ENCODE peak calls at places on chromosomes 6 and 20, in eight cellular contexts. S, D, Y, I, E, V, G and N are unnamed samples.
A peak's percentile ranks its signal among the peaks of the same experiment; 100 is the strongest.

GRCh38 chr6:55953384-55953783 is 78.0 kb upstream of the BMP5 start:
- DNase-seq in V (no peak), S (no peak), G (no peak), I (no peak), E (peak; percentile 60), Y (no peak), D (no peak), N (no peak)

GRCh38 chr6:110295451-110296145 is 62.6 kb downstream of the METTL24 start:
- DNase-seq in S (no peak), Y (no peak), G (no peak), E (peak; percentile 98), V (no peak), I (no peak), D (peak; percentile 66), N (no peak)

GRCh38 chr6:63649847-63650265 is 14.3 kb downstream of the PHF3 start:
- DNase-seq in V (no peak), Y (no peak), E (no peak), I (no peak), D (no peak), S (no peak), G (no peak), N (no peak)

GRCh38 chr6:124056884-124057283 is 253.2 kb downstream of the NKAIN2 start:
- DNase-seq in E (no peak), V (no peak), G (no peak), D (no peak), I (no peak), Y (no peak), S (no peak), N (no peak)

GRCh38 chr6:35833534-35833933 is 28.4 kb downstream of the LHFPL5 start:
- DNase-seq in E (no peak), Y (no peak), I (no peak), D (no peak), S (no peak), G (no peak), V (no peak), N (no peak)

GRCh38 chr6:159959976-159960384 is 8.9 kb upstream of the IGF2R start:
- DNase-seq in D (no peak), S (peak; percentile 68), Y (no peak), I (no peak), V (no peak), G (no peak), E (no peak), N (no peak)

GRCh38 chr6:144633886-144634285 is 348.8 kb downstream of the UTRN start:
- DNase-seq in S (no peak), Y (no peak), I (no peak), D (peak; percentile 62), E (no peak), V (no peak), G (no peak), N (no peak)

GRCh38 chr6:128694303-128695009 is 174.1 kb upstream of the PTPRK start:
- DNase-seq in S (no peak), D (no peak), Y (no peak), G (no peak), V (no peak), E (no peak), I (no peak), N (no peak)

GRCh38 chr6:15533379-15534044 is 129.3 kb downstream of the DTNBP1 start:
- DNase-seq in D (no peak), Y (no peak), S (no peak), I (no peak), V (no peak), G (no peak), E (no peak), N (no peak)

GRCh38 chr20:59403261-59403961 is 103.0 kb downstream of the EDN3 start:
- DNase-seq in V (no peak), I (peak; percentile 53), S (peak; percentile 38), D (peak; percentile 83), G (peak; percentile 62), E (peak; percentile 66), Y (peak; percentile 73), N (peak; percentile 32)

GRCh38 chr20:32216396-32217142 is 8.9 kb downstream of the POFUT1 start:
- DNase-seq in Y (no peak), V (no peak), I (no peak), D (no peak), G (peak; percentile 81), E (no peak), S (no peak), N (peak; percentile 89)

GRCh38 chr6:136889271-136890193 is 32.6 kb upstream of the SLC35D3 start:
- DNase-seq in I (no peak), Y (no peak), G (no peak), V (no peak), E (peak; percentile 39), S (no peak), D (no peak), N (no peak)

GRCh38 chr6:5025911-5026819 is 22.3 kb upstream of the RPP40 start:
- DNase-seq in Y (peak; percentile 72), D (peak; percentile 72), I (peak; percentile 89), S (peak; percentile 70), G (peak; percentile 57), E (peak; percentile 89), V (peak; percentile 85), N (peak; percentile 63)

GRCh38 chr20:49674383-49675352 is 39.0 kb downstream of the B4GALT5 start:
- DNase-seq in E (no peak), Y (no peak), G (peak; percentile 32), I (peak; percentile 59), V (no peak), D (peak; percentile 62), S (no peak), N (no peak)

GRCh38 chr6:11437824-11438459 is 99.6 kb upstream of the TMEM170B start:
- DNase-seq in V (no peak), I (no peak), D (no peak), E (no peak), G (no peak), S (no peak), Y (no peak), N (no peak)

GRCh38 chr6:33904050-33904827 is 100.4 kb upstream of the MLN start:
- DNase-seq in S (no peak), Y (peak; percentile 63), G (peak; percentile 48), V (no peak), D (no peak), I (peak; percentile 28), E (no peak), N (no peak)

GRCh38 chr6:150830409-150831165 is 34.9 kb upstream of the MTHFD1L start:
- DNase-seq in G (no peak), I (no peak), D (no peak), E (no peak), V (no peak), S (no peak), Y (no peak), N (no peak)

GRCh38 chr6:166589334-166589731 is 2.9 kb upstream of the RAMACL start:
- DNase-seq in Y (no peak), E (no peak), I (no peak), D (no peak), S (no peak), G (no peak), V (no peak), N (no peak)

GRCh38 chr20:3670945-3671344 is 7.7 kb upstream of the GFRA4 start:
- DNase-seq in E (no peak), V (no peak), I (no peak), S (no peak), D (no peak), G (no peak), Y (no peak), N (no peak)
- H3K4me1 ChIP-seq in E (no peaks in the 10 kb centered on the region), V (no peaks in the 10 kb centered on the region), I (no peaks in the 10 kb centered on the region), S (no peaks in the 10 kb centered on the region), D (no peaks in the 10 kb centered on the region), G (peaks cover 3% of the 10 kb centered on the region), Y (no peaks in the 10 kb centered on the region), N (no peaks in the 10 kb centered on the region)

GRCh38 chr6:6801635-6802218 is 213.2 kb downstream of the LY86 start:
- DNase-seq in G (no peak), D (no peak), E (no peak), S (no peak), Y (no peak), I (no peak), V (no peak), N (no peak)
- H3K4me1 ChIP-seq in G (no peaks in the 10 kb centered on the region), D (no peaks in the 10 kb centered on the region), E (peaks cover 3% of the 10 kb centered on the region), S (no peaks in the 10 kb centered on the region), Y (no peaks in the 10 kb centered on the region), I (no peaks in the 10 kb centered on the region), V (no peaks in the 10 kb centered on the region), N (no peaks in the 10 kb centered on the region)

DNA sequence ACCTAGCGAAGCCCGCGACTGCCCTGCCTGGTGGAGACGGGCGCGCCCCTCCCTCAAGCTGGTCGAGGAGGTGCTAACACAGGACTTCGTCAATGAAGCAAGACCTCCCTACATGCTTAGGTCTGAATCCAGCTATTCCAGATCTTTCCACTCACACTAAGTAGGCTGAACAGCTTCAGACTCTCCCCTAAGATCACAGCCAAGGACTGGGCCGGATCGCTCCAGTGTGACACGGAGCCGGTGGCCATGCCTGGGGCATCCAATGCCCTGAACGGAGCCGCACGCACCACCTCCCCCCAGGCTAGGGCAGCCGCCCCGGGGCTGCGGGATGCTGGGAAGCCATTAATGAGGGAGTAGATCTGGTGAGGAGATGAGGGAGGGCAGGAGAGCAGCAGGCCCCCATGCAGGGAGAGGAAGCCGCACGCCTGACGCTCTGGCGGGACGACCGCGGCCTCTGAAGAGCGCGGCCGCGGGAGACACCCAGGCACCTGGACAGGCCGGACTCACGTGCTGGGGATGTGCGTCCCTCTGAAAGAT is 200.0 kb downstream of the WDR27 start:
- DNase-seq in S (no peak), G (no peak), E (no peak), D (no peak), Y (no peak), I (no peak), V (no peak), N (no peak)
- H3K4me1 ChIP-seq in S (peaks cover 3% of the 10 kb centered on the region), G (no peaks in the 10 kb centered on the region), E (no peaks in the 10 kb centered on the region), D (peaks cover 4% of the 10 kb centered on the region), Y (no peaks in the 10 kb centered on the region), I (no peaks in the 10 kb centered on the region), V (no peaks in the 10 kb centered on the region), N (no peaks in the 10 kb centered on the region)

DNA sequence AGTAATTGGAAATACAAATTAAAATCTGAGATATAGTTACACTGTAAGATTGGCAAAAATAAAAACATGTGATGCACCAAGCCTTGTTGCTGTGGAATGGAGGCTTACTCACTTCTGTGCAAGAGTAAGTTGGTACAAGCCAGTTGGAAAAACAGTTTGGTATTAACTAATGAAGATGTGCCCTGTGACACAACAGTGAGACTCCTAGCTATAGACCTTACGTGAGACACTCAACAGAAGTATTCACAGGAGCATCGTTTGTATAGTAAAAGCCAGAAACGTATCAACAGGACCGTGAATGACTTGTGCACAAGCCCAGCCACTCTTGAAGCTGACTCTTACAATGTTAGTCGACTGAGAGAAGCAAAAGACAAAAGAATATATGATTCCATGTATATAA is 14.6 kb downstream of the NAA20 start:
- DNase-seq in S (no peak), G (no peak), D (no peak), E (no peak), I (no peak), V (no peak), Y (no peak), N (no peak)
- H3K4me1 ChIP-seq in S (peaks cover 2% of the 10 kb centered on the region), G (no peaks in the 10 kb centered on the region), D (no peaks in the 10 kb centered on the region), E (no peaks in the 10 kb centered on the region), I (no peaks in the 10 kb centered on the region), V (no peaks in the 10 kb centered on the region), Y (no peaks in the 10 kb centered on the region), N (no peaks in the 10 kb centered on the region)